ENCODE peak calls at places on chromosome 13, in six cellular contexts. S is endodermal cell; G is naive thymus-derived CD4-positive, alpha-beta T cell; E is heart right ventricle; J is fibroblast of mammary gland; I is NCI-H2029. D is an unnamed sample.

GRCh38 chr13:44396963-44397580 is 23.4 kb downstream of the SERP2 start:
- DNase-seq in S (peak), G (no peak), E (peak), J (peak), I (no peak), D (no peak)

GRCh38 chr13:23558675-23559536 is 11.3 kb upstream of the TNFRSF19 start:
- DNase-seq in S (no peak), G (no peak), E (peak), J (peak), I (peak), D (peak)

GRCh38 chr13:112740502-112741131 is 50.8 kb downstream of the ATP11A start:
- DNase-seq in S (no peak), G (no peak), E (peak), J (peak), I (no peak), D (no peak)

GRCh38 chr13:37947419-37948140 is 78.0 kb upstream of the TRPC4 start:
- DNase-seq in S (no peak), G (no peak), E (no peak), J (no peak), I (no peak), D (no peak)

GRCh38 chr13:95023405-95023804 is 277.8 kb downstream of the ABCC4 start:
- DNase-seq in S (no peak), G (no peak), E (no peak), J (peak), I (peak), D (no peak)

GRCh38 chr13:20901668-20902437 is 693 bp downstream of the XPO4 start:
- DNase-seq in S (peak), G (no peak), E (peak), J (peak), I (no peak), D (peak)

GRCh38 chr13:20392530-20392929 is 133.1 kb downstream of the CRYL1 start:
- DNase-seq in S (no peak), G (no peak), E (no peak), J (no peak), I (no peak), D (no peak)

GRCh38 chr13:98766716-98767115 is 14.2 kb upstream of the SLC15A1 start:
- DNase-seq in S (no peak), G (no peak), E (no peak), J (no peak), I (no peak), D (no peak)

GRCh38 chr13:104326523-104326922 is 1260.3 kb upstream of the SLC10A2 start:
- DNase-seq in S (no peak), G (no peak), E (no peak), J (no peak), I (no peak), D (no peak)

GRCh38 chr13:48431987-48432615 is 19.2 kb upstream of the LPAR6 start:
- DNase-seq in S (no peak), G (no peak), E (no peak), J (peak), I (no peak), D (no peak)

GRCh38 chr13:35848868-35849644 is 282.1 kb downstream of the DCLK1 start:
- DNase-seq in S (no peak), G (no peak), E (no peak), J (no peak), I (no peak), D (no peak)

D was measured in GF-D8.